ENCODE peak calls at places on chromosomes 7 and 10, in six cellular contexts. W, M, D, L, N and J are unnamed samples. For H3K4me1, the result is how much of the 10 kb centered on the place peaks cover.

GRCh38 chr10:77718957-77719356 is 81.3 kb upstream of the KCNMA1 start:
- DNase-seq in N (no peak), L (no peak), W (no peak), M (no peak), D (no peak), J (no peak)

GRCh38 chr10:266974-267425 is 131.7 kb downstream of the ZMYND11 start:
- DNase-seq in L (no peak), W (no peak), D (no peak), M (peak), N (no peak), J (no peak)

GRCh38 chr10:106557053-106557452 is 607.5 kb downstream of the SORCS1 start:
- DNase-seq in N (no peak), W (no peak), D (no peak), M (no peak), L (no peak), J (no peak)

GRCh38 chr7:12557282-12557681 is 13.2 kb upstream of the SCIN start:
- DNase-seq in D (no peak), L (no peak), M (no peak), N (peak), W (no peak), J (no peak)

GRCh38 chr7:27611043-27611442 is 51.6 kb downstream of the HIBADH start:
- DNase-seq in L (no peak), N (no peak), M (no peak), D (no peak), W (no peak), J (no peak)

GRCh38 chr7:108308913-108309312 is 147.3 kb downstream of the NRCAM start:
- DNase-seq in W (no peak), M (no peak), D (no peak), N (no peak), L (no peak), J (no peak)

GRCh38 chr10:132858121-132859081 is 72.5 kb upstream of the NKX6-2 start:
- DNase-seq in D (peak), M (no peak), L (no peak), W (no peak), N (peak), J (no peak)

GRCh38 chr7:38284553-38284952 is 11.1 kb upstream of the TARP start:
- DNase-seq in M (no peak), W (no peak), L (no peak), N (no peak), D (no peak), J (no peak)

GRCh38 chr10:30728786-30729185 is 99.2 kb upstream of the LYZL2 start:
- DNase-seq in L (no peak), N (no peak), D (no peak), M (no peak), W (no peak), J (no peak)

GRCh38 chr7:46522354-46522906 is 601.4 kb upstream of the IGFBP3 start:
- DNase-seq in L (no peak), N (no peak), D (no peak), M (no peak), W (no peak), J (no peak)

GRCh38 chr7:16587785-16588184 is 57.8 kb downstream of the ANKMY2 start:
- DNase-seq in W (no peak), M (no peak), D (no peak), L (peak), N (no peak), J (no peak)

GRCh38 chr7:159035571-159036073 is 109.0 kb downstream of the VIPR2 start:
- DNase-seq in D (no peak), W (no peak), M (no peak), N (no peak), L (no peak), J (no peak)

GRCh38 chr10:122051609-122052385 is 62.8 kb downstream of the TACC2 start:
- DNase-seq in M (peak), D (peak), L (peak), W (peak), N (peak), J (no peak)

GRCh38 chr10:104336829-104337526 is 1.3 kb downstream of the ITPRIP start:
- DNase-seq in M (no peak), D (no peak), L (peak), W (no peak), N (no peak), J (no peak)

GRCh38 chr7:40008218-40008815 is 58.3 kb downstream of the CDK13 start:
- DNase-seq in L (no peak), W (no peak), D (no peak), N (no peak), M (peak), J (no peak)

GRCh38 chr7:22447008-22447407 is 53.0 kb downstream of the STEAP1B start:
- DNase-seq in N (no peak), W (no peak), L (no peak), M (no peak), D (no peak), J (no peak)

GRCh38 chr7:24965831-24966708 is 13.9 kb downstream of the OSBPL3 start:
- DNase-seq in D (peak), N (peak), M (no peak), W (no peak), L (peak), J (no peak)

GRCh38 chr7:26334171-26334570 is 42.5 kb downstream of the SNX10 start:
- DNase-seq in N (no peak), D (no peak), L (no peak), M (no peak), W (no peak), J (no peak)

GRCh38 chr7:136947347-136947746 is 78.9 kb downstream of the CHRM2 start:
- DNase-seq in W (no peak), D (no peak), L (no peak), M (no peak), N (no peak), J (no peak)

GRCh38 chr7:12951397-12951801 is 264.0 kb downstream of the ARL4A start:
- DNase-seq in N (no peak), D (no peak), M (peak), W (no peak), L (no peak), J (no peak)

GRCh38 chr10:131264110-131264788 is 47.3 kb downstream of the TCERG1L start:
- DNase-seq in N (no peak), W (no peak), L (no peak), M (no peak), D (no peak), J (no peak)

GRCh38 chr7:113825832-113826231 is 93.0 kb downstream of the PPP1R3A start:
- DNase-seq in L (no peak), W (no peak), N (peak), D (no peak), M (no peak), J (no peak)

GRCh38 chr10:1933215-1933614 is 195.9 kb upstream of the ADARB2 start:
- DNase-seq in M (no peak), N (peak), W (no peak), L (no peak), D (no peak), J (no peak)

GRCh38 chr10:13650961-13651360 is 64.2 kb downstream of the PRPF18 start:
- DNase-seq in L (no peak), N (no peak), M (no peak), W (no peak), D (no peak), J (no peak)

GRCh38 chr10:6282454-6282958 is 79.8 kb downstream of the PFKFB3 start:
- DNase-seq in W (no peak), N (no peak), M (no peak), L (no peak), D (no peak), J (no peak)

GRCh38 chr10:24344279-24344678 is 135.3 kb downstream of the KIAA1217 start:
- DNase-seq in N (no peak), M (no peak), W (no peak), L (no peak), D (no peak), J (no peak)

GRCh38 chr7:77940647-77941046 is 142.1 kb downstream of the PHTF2 start:
- DNase-seq in M (peak), N (peak), L (peak), W (no peak), D (no peak), J (no peak)

GRCh38 chr10:62632071-62632809 is 172.3 kb upstream of the ADO start:
- DNase-seq in L (no peak), W (no peak), M (peak), N (no peak), D (peak), J (no peak)

GRCh38 chr7:20172736-20173334 is 44.3 kb downstream of the MACC1 start:
- DNase-seq in L (peak), W (peak), N (peak), D (no peak), M (peak), J (no peak)

GRCh38 chr7:51226042-51226755 is 90.4 kb downstream of the COBL start:
- DNase-seq in L (no peak), N (no peak), M (no peak), D (no peak), W (no peak), J (no peak)

GRCh38 chr7:42489299-42489698 is 252.3 kb upstream of the GLI3 start:
- DNase-seq in W (no peak), D (no peak), L (no peak), N (no peak), M (no peak), J (no peak)

GRCh38 chr7:2640858-2641257 is 9.1 kb downstream of the TTYH3 start:
- DNase-seq in L (no peak), M (no peak), W (no peak), D (no peak), N (no peak), J (no peak)

GRCh38 chr7:12494354-12495024 is 76.0 kb upstream of the SCIN start:
- DNase-seq in W (no peak), D (no peak), L (peak), N (peak), M (no peak), J (no peak)

GRCh38 chr10:51896849-51897248 is 197.5 kb upstream of the CSTF2T start:
- DNase-seq in M (no peak), D (no peak), W (no peak), L (no peak), N (no peak), J (no peak)

GRCh38 chr10:86969421-86970041 is 1.2 kb downstream of the ADIRF start:
- DNase-seq in N (no peak), W (peak), D (no peak), L (no peak), M (no peak), J (no peak)

GRCh38 chr10:79084012-79084971 is 15.5 kb downstream of the ZMIZ1 start:
- DNase-seq in M (peak), W (peak), D (peak), L (no peak), N (peak), J (peak)

GRCh38 chr7:84674236-84674913 is 479.8 kb upstream of the SEMA3A start:
- DNase-seq in N (no peak), W (no peak), D (no peak), L (no peak), M (no peak), J (no peak)

GRCh38 chr7:106824458-106824857 is 40.6 kb upstream of the PIK3CG start:
- DNase-seq in M (peak), N (no peak), L (no peak), W (no peak), D (no peak), J (no peak)

GRCh38 chr7:115754226-115754625 is 276.3 kb downstream of the TFEC start:
- DNase-seq in L (no peak), D (no peak), M (no peak), W (no peak), N (no peak), J (no peak)

GRCh38 chr10:29862926-29863614 is 196.3 kb downstream of the JCAD start:
- DNase-seq in D (no peak), N (no peak), M (peak), W (no peak), L (no peak), J (no peak)

DNA sequence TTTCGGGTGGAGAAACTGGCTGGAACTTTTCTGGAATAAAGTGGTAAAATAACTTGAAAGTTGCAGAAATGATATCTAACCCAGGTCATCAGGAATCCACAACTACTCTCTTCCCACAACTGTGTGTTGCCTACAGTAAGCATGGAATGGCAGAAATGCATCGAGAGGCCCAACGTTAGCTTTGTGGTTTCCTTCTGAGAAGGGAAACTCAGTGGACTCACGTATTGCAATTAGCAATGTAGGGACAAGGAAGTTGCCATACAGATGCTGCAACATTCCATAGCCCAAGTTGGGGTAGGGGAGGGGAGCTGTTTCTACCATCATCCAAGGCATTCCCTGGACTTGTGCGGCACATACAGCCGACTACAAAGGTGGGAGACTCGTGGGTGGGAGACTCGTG is 1.9 kb downstream of the PON1 start:
- DNase-seq in D (no peak), W (no peak), M (no peak), L (no peak), N (no peak), J (no peak)
- H3K4me1 ChIP-seq in D (under half), W (under half), M (under half), L (under half), N (under half), J (under half)

GRCh38 chr10:11404931-11405330 is 206.5 kb downstream of the USP6NL start:
- DNase-seq in L (no peak), M (no peak), N (no peak), W (no peak), D (no peak), J (no peak)

GRCh38 chr10:11407939-11408338 is 203.5 kb downstream of the USP6NL start:
- DNase-seq in D (no peak), M (no peak), L (no peak), N (no peak), W (no peak), J (no peak)

GRCh38 chr10:11411926-11412545 is 199.4 kb downstream of the USP6NL start:
- DNase-seq in M (no peak), W (no peak), N (peak), L (no peak), D (no peak), J (no peak)

GRCh38 chr10:11406746-11407145 is 204.7 kb downstream of the USP6NL start:
- DNase-seq in M (no peak), D (no peak), L (no peak), N (no peak), W (no peak), J (no peak)

DNA sequence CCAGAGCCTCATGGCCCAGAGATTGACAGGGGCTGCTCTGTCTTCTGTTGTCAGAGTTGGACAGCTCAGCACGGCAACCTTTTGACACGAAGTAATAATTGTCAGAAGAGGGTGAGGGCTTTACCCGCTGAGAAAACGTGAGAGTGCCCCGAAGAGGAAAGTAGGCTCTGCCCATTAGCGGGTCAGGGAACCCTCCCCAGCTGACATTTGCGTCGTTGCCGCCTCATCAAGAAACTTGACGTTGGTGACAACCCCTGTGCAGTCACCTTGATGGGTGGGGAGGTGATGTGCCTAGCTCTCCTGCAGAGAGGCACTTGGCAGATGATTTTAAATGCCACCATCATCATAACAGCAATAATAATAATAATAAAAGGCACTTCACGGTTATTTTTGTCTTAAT is 202.1 kb downstream of the USP6NL start:
- DNase-seq in D (no peak), W (no peak), M (no peak), N (no peak), L (no peak), J (no peak)
- H3K4me1 ChIP-seq in D (under half), W (under half), M (under half), N (under half), L (under half), J (under half)

DNA sequence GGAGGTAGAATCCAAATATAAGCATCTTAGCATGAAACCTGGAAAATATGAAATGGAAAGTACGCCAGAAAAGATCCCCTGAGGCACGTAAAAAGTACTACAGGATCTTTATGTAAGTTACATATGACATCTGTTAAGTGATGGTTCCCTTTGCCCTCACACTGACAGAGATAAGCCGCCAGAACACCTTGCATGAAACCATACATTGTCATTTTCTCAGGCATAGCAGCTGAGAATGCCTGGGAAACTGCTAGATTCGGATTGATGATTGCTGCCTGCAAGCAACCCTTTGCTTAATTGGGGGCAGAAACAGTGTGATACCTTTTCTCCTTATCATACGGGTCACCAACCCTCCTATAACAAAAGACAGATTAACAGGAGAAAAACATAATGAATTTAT is 826.6 kb upstream of the LRRN3 start:
- DNase-seq in D (no peak), L (no peak), N (no peak), W (no peak), M (no peak), J (no peak)
- H3K4me1 ChIP-seq in D (under half), L (under half), N (under half), W (under half), M (under half), J (under half)

DNA sequence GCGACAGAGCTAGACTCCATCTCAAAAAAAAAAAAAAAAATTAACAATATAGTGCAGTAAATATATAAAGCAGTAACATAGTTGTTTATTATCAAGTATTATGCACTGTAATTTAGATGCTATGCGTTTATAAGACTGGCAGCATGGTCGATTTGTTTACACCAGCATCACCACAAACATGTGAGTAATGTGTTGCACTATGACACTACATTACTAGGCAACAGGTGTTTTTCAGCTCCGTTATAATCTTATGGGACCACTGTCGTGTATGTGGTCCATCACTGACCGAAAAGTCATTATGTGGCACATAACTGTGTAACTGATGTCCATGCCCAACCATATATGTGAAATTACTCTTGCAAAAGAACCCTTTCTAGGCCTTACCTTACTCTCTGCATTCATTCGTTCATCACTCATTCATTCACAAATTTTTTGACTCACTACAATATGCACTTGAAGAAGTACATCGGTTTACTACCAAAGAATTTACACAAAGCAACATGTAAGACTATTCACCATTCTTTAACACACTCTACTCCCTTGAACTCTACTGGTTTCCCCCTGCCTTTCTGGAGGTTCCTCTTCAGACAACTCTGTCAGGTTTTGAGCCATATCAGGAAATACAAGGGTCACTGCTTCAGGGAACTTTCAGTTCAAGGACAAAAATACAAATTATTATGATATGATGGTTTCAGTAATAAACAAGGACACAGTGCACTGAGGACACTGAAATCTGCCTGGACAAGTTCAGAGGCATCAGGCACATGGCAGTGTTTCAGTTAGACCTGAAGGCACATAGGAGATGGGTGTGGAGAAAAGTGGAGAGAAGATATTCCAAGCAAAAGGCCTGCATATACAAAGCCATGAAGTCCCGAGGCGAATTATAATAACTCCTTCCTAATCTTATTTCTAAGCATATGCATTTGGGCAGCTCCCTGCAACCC is 17.4 kb downstream of the ITGB1 start:
- DNase-seq in W (no peak), L (no peak), M (peak), N (no peak), D (no peak), J (no peak)
- H3K4me1 ChIP-seq in W (half or more), L (under half), M (half or more), N (half or more), D (under half), J (half or more)

GRCh38 chr10:49642311-49642710 is 28.5 kb downstream of the CHAT start:
- DNase-seq in M (no peak), N (no peak), L (no peak), W (no peak), D (no peak), J (no peak)
- H3K4me1 ChIP-seq in M (under half), N (under half), L (under half), W (under half), D (under half), J (under half)

GRCh38 chr7:73717025-73717807 is 2.3 kb downstream of the STX1A start:
- DNase-seq in M (no peak), L (no peak), D (no peak), W (no peak), N (no peak), J (no peak)

GRCh38 chr7:73717991-73718405 is 1.5 kb downstream of the STX1A start:
- DNase-seq in L (no peak), M (no peak), D (no peak), N (no peak), W (no peak), J (no peak)

GRCh38 chr7:73716318-73716890 is 3.1 kb downstream of the STX1A start:
- DNase-seq in W (no peak), L (no peak), N (no peak), D (no peak), M (peak), J (no peak)

GRCh38 chr7:73718438-73718881 is 1.0 kb downstream of the STX1A start:
- DNase-seq in D (no peak), M (no peak), W (no peak), L (no peak), N (no peak), J (no peak)

DNA sequence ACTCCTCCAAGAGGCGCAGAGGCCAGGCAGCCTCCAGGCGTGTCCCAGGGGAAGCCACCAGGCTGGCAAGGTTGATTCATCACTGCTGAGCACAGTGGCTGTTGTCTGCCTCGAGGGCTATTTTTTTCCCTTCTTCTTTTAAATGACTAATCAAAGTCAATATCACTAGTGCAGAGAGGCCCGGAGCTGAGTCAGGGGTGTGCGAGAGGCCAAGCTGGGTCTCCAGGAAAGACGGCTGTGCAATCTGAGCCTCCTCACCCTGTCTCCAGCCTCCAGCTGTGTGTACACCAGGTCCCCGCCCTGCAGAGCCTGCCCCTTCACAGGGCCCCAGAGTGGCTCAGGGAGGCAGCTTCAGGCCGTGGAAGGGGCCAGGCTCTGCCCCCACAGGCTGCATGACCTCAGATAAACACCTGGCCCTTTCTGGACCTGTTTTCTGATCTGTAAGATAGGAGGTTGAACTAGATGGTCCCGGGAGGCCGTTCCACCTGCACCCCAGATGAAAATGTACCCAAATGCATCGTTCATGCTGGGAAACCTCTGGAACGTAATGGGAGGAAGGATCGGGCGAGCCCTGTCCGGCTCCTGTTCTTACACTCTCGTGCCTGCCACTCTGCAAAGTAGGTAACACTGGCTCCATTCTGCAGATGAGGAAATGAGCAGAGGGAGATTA is 3.7 kb downstream of the STX1A start:
- DNase-seq in D (no peak), W (no peak), N (no peak), L (no peak), M (peak), J (no peak)
- H3K4me1 ChIP-seq in D (under half), W (under half), N (under half), L (under half), M (half or more), J (under half)